ENCODE peak calls at places on chromosomes 3 and 15, in nine cellular contexts. K, R, H, B, N, A, F, D and Y are unnamed samples.

GRCh38 chr15:59158701-59159034 is 48.0 kb upstream of the LDHAL6B start:
- DNase-seq in K (no peak), R (no peak), H (no peak), B (no peak), N (no peak), A (peak; percentile 17), F (no peak), D (no peak), Y (no peak)

GRCh38 chr15:70140543-70141375 is 43.0 kb upstream of the TLE3 start:
- DNase-seq in K (peak; percentile 61), R (peak; percentile 65), H (no peak), B (peak; percentile 48), N (peak; percentile 11), A (peak; percentile 75), F (no peak), D (no peak), Y (peak; percentile 24)

GRCh38 chr3:8954938-8955763 is 8.1 kb downstream of the RAD18 start:
- DNase-seq in K (no peak), R (no peak), H (no peak), B (peak; percentile 80), N (no peak), A (peak; percentile 93), F (no peak), D (no peak), Y (no peak)

GRCh38 chr3:149609595-149609994 is 48.2 kb downstream of the WWTR1 start:
- DNase-seq in K (no peak), R (no peak), H (no peak), B (no peak), N (no peak), A (no peak), F (no peak), D (no peak), Y (no peak)

GRCh38 chr3:150483226-150483625 is 63.1 kb downstream of the SERP1 start:
- DNase-seq in K (no peak), R (no peak), H (no peak), B (no peak), N (no peak), A (no peak), F (no peak), D (no peak), Y (no peak)

GRCh38 chr3:50221413-50222168 is 14.4 kb upstream of the GNAI2 start:
- DNase-seq in K (no peak), R (peak; percentile 79), H (no peak), B (no peak), N (no peak), A (peak; percentile 36), F (no peak), D (no peak), Y (no peak)

GRCh38 chr3:124532071-124532470 is 198.2 kb upstream of the UMPS start:
- DNase-seq in K (no peak), R (no peak), H (no peak), B (peak; percentile 58), N (no peak), A (no peak), F (no peak), D (no peak), Y (no peak)

GRCh38 chr15:88396382-88396781 is 70.8 kb downstream of the MRPL46 start:
- DNase-seq in K (no peak), R (peak; percentile 27), H (no peak), B (no peak), N (no peak), A (peak; percentile 23), F (no peak), D (no peak), Y (no peak)

GRCh38 chr15:75178171-75178937 is 23.3 kb upstream of the C15orf39 start:
- DNase-seq in K (no peak), R (peak; percentile 81), H (peak; percentile 83), B (no peak), N (no peak), A (peak; percentile 97), F (no peak), D (peak; percentile 33), Y (no peak)

GRCh38 chr15:40565333-40566238 is 744 bp upstream of the CCDC32 start:
- DNase-seq in K (no peak), R (no peak), H (no peak), B (no peak), N (no peak), A (no peak), F (no peak), D (no peak), Y (no peak)

GRCh38 chr3:11699083-11699427 is 55.3 kb upstream of the VGLL4 start:
- DNase-seq in K (peak; percentile 13), R (no peak), H (no peak), B (peak; percentile 68), N (no peak), A (no peak), F (no peak), D (no peak), Y (no peak)

GRCh38 chr3:67923796-67924195 is 269.4 kb upstream of the SUCLG2 start:
- DNase-seq in K (no peak), R (no peak), H (no peak), B (no peak), N (no peak), A (peak; percentile 8), F (no peak), D (no peak), Y (no peak)

GRCh38 chr3:179760944-179761343 is 108.1 kb downstream of the USP13 start:
- DNase-seq in K (peak; percentile 57), R (no peak), H (no peak), B (peak; percentile 61), N (no peak), A (peak; percentile 49), F (no peak), D (no peak), Y (no peak)

GRCh38 chr3:114365909-114366308 is 72.1 kb downstream of the TIGIT start:
- DNase-seq in K (no peak), R (no peak), H (no peak), B (peak; percentile 10), N (no peak), A (no peak), F (no peak), D (no peak), Y (no peak)

GRCh38 chr3:174243194-174243593 is 615.9 kb upstream of the NAALADL2 start:
- DNase-seq in K (no peak), R (no peak), H (no peak), B (peak; percentile 63), N (no peak), A (no peak), F (no peak), D (no peak), Y (no peak)

GRCh38 chr3:100089802-100090668 is 24.3 kb downstream of the FILIP1L start:
- DNase-seq in K (peak; percentile 66), R (peak; percentile 42), H (no peak), B (peak; percentile 55), N (no peak), A (peak; percentile 90), F (no peak), D (peak; percentile 34), Y (no peak)

GRCh38 chr3:14188367-14188766 is 9.8 kb downstream of the LSM3 start:
- DNase-seq in K (no peak), R (no peak), H (no peak), B (no peak), N (no peak), A (no peak), F (no peak), D (no peak), Y (no peak)

GRCh38 chr3:196778755-196779154 is 39.1 kb downstream of the PAK2 start:
- DNase-seq in K (peak; percentile 96), R (no peak), H (no peak), B (peak; percentile 96), N (no peak), A (no peak), F (no peak), D (no peak), Y (no peak)

GRCh38 chr15:52790166-52790708 is at the start of gene ONECUT1:
- DNase-seq in K (no peak), R (peak; percentile 84), H (no peak), B (no peak), N (no peak), A (peak; percentile 62), F (no peak), D (peak; percentile 93), Y (peak; percentile 62)

GRCh38 chr15:98684441-98684840 is 36.1 kb downstream of the IGF1R start:
- DNase-seq in K (peak; percentile 11), R (no peak), H (no peak), B (peak; percentile 66), N (no peak), A (peak; percentile 79), F (no peak), D (no peak), Y (no peak)

GRCh38 chr3:134603480-134603879 is 47.3 kb downstream of the KY start:
- DNase-seq in K (no peak), R (no peak), H (no peak), B (no peak), N (no peak), A (peak; percentile 71), F (no peak), D (no peak), Y (no peak)

GRCh38 chr3:189013224-189013888 is 158.4 kb upstream of the TPRG1 start:
- DNase-seq in K (no peak), R (no peak), H (no peak), B (no peak), N (no peak), A (no peak), F (no peak), D (no peak), Y (no peak)

GRCh38 chr15:46917853-46918252 is 799.5 kb upstream of the SEMA6D start:
- DNase-seq in K (no peak), R (no peak), H (no peak), B (no peak), N (no peak), A (no peak), F (no peak), D (no peak), Y (no peak)

GRCh38 chr3:174540081-174540480 is 319.1 kb upstream of the NAALADL2 start:
- DNase-seq in K (no peak), R (peak; percentile 62), H (no peak), B (no peak), N (no peak), A (no peak), F (no peak), D (no peak), Y (no peak)

GRCh38 chr15:58840048-58840447 is 68.9 kb downstream of the MINDY2 start:
- DNase-seq in K (no peak), R (no peak), H (no peak), B (peak; percentile 51), N (no peak), A (no peak), F (no peak), D (no peak), Y (no peak)

GRCh38 chr3:127220497-127220896 is 27.6 kb downstream of the PRR23E start:
- DNase-seq in K (no peak), R (no peak), H (no peak), B (no peak), N (no peak), A (no peak), F (no peak), D (no peak), Y (no peak)

GRCh38 chr3:1664266-1664665 is 434.4 kb upstream of the CNTN4 start:
- DNase-seq in K (no peak), R (no peak), H (no peak), B (no peak), N (no peak), A (no peak), F (no peak), D (no peak), Y (no peak)